ENCODE peak calls at places on chromosome 16, in six cellular contexts. K, F, J, O, Z and L are unnamed samples.
A peak's percentile ranks its signal among the peaks of the same experiment; 100 is the strongest.

GRCh38 chr16:66874079-66874775 is 6.1 kb upstream of the PDP2 start:
- DNase-seq in K (no peak), F (no peak), J (no peak), O (no peak), Z (no peak), L (no peak)

GRCh38 chr16:1895949-1896675 is 22.1 kb downstream of the HS3ST6 start:
- DNase-seq in K (no peak), F (no peak), J (no peak), O (no peak), Z (no peak), L (no peak)

GRCh38 chr16:85470873-85471272 is 142.2 kb upstream of the GSE1 start:
- DNase-seq in K (no peak), F (no peak), J (no peak), O (no peak), Z (no peak), L (peak; percentile 32)

GRCh38 chr16:7390974-7391373 is 58.3 kb downstream of the RBFOX1 start:
- DNase-seq in K (no peak), F (no peak), J (no peak), O (no peak), Z (no peak), L (no peak)

GRCh38 chr16:79808731-79809130 is 208.2 kb upstream of the MAF start:
- DNase-seq in K (no peak), F (no peak), J (no peak), O (no peak), Z (no peak), L (no peak)

GRCh38 chr16:56525154-56525720 is 5.4 kb upstream of the BBS2 start:
- DNase-seq in K (no peak), F (no peak), J (no peak), O (no peak), Z (no peak), L (no peak)

GRCh38 chr16:87806608-87807546 is 41.1 kb upstream of the KLHDC4 start:
- DNase-seq in K (peak; percentile 89), F (peak; percentile 11), J (peak; percentile 58), O (no peak), Z (peak; percentile 86), L (peak; percentile 86)

GRCh38 chr16:85262558-85263196 is 150.4 kb upstream of the CIBAR2 start:
- DNase-seq in K (no peak), F (no peak), J (no peak), O (no peak), Z (no peak), L (no peak)

GRCh38 chr16:66543541-66543940 is 6.4 kb downstream of the TK2 start:
- DNase-seq in K (no peak), F (no peak), J (no peak), O (no peak), Z (no peak), L (no peak)

GRCh38 chr16:64711596-64711995 is 410.3 kb downstream of the CDH11 start:
- DNase-seq in K (no peak), F (no peak), J (no peak), O (no peak), Z (no peak), L (no peak)

GRCh38 chr16:56637814-56638750 is at the start of gene MT1A:
- DNase-seq in K (peak; percentile 49), F (no peak), J (peak; percentile 83), O (no peak), Z (peak; percentile 60), L (peak; percentile 79)

GRCh38 chr16:66515543-66516171 is 34.3 kb downstream of the TK2 start:
- DNase-seq in K (peak; percentile 82), F (no peak), J (no peak), O (no peak), Z (peak; percentile 34), L (peak; percentile 22)

GRCh38 chr16:87178177-87178863 is 138.9 kb downstream of the C16orf95 start:
- DNase-seq in K (no peak), F (no peak), J (no peak), O (no peak), Z (peak; percentile 44), L (no peak)

GRCh38 chr16:57216968-57217367 is 28.1 kb upstream of the ARL2BP start:
- DNase-seq in K (no peak), F (no peak), J (no peak), O (no peak), Z (no peak), L (no peak)

GRCh38 chr16:3188925-3189825 is 1.2 kb downstream of the OR1F1 start:
- DNase-seq in K (peak; percentile 62), F (no peak), J (no peak), O (no peak), Z (no peak), L (peak; percentile 83)

GRCh38 chr16:19114359-19115147 is 789 bp downstream of the ITPRIPL2 start:
- DNase-seq in K (no peak), F (no peak), J (peak; percentile 62), O (no peak), Z (peak; percentile 46), L (peak; percentile 48)

GRCh38 chr16:3458278-3458851 is 14.9 kb downstream of the NAA60 start:
- DNase-seq in K (no peak), F (no peak), J (no peak), O (no peak), Z (peak; percentile 50), L (peak; percentile 45)

GRCh38 chr16:71260995-71261394 is 28.2 kb downstream of the CMTR2 start:
- DNase-seq in K (no peak), F (no peak), J (no peak), O (no peak), Z (no peak), L (no peak)

GRCh38 chr16:75733305-75734141 is 7.2 kb upstream of the CPHXL start:
- DNase-seq in K (no peak), F (no peak), J (no peak), O (no peak), Z (peak; percentile 34), L (no peak)

GRCh38 chr16:67719778-67720144 is 645 bp upstream of the GFOD2 start:
- DNase-seq in K (peak; percentile 25), F (peak; percentile 14), J (no peak), O (peak; percentile 22), Z (peak; percentile 68), L (peak; percentile 63)

GRCh38 chr16:57533618-57534336 is 2.6 kb downstream of the CCDC102A start:
- DNase-seq in K (no peak), F (no peak), J (no peak), O (peak; percentile 16), Z (no peak), L (no peak)

GRCh38 chr16:48244863-48245195 is 729 bp downstream of the LONP2 start:
- DNase-seq in K (no peak), F (no peak), J (no peak), O (no peak), Z (no peak), L (no peak)

GRCh38 chr16:30756781-30757100 is 5.1 kb downstream of the CFAP119 start:
- DNase-seq in K (no peak), F (no peak), J (no peak), O (no peak), Z (no peak), L (no peak)

GRCh38 chr16:71406316-71406715 is 35.5 kb downstream of the TLE7 start:
- DNase-seq in K (no peak), F (no peak), J (no peak), O (no peak), Z (no peak), L (no peak)

GRCh38 chr16:60027351-60027750 is 1293.2 kb upstream of the GOT2 start:
- DNase-seq in K (no peak), F (no peak), J (no peak), O (no peak), Z (no peak), L (no peak)

GRCh38 chr16:67641779-67642708 is 2.9 kb upstream of the CARMIL2 start:
- DNase-seq in K (no peak), F (no peak), J (peak; percentile 80), O (no peak), Z (no peak), L (peak; percentile 28)

GRCh38 chr16:80654094-80654862 is 113.5 kb downstream of the DYNLRB2 start:
- DNase-seq in K (no peak), F (no peak), J (no peak), O (no peak), Z (no peak), L (no peak)